ENCODE peak calls at places on chromosomes 4 and X, in six cellular contexts. One of them, this sample, is unnamed.
A peak's percentile ranks its signal among the peaks of the same experiment; 100 is the strongest.

GRCh38 chr4:41418444-41418843 is 119.5 kb upstream of the LIMCH1 start:
- DNase-seq in ELF-1: peak; percentile 48
- DNase-seq in ELR: peak; percentile 27
- DNase-seq in NCI-H446: no peak
- DNase-seq in EL: peak; percentile 80
- DNase-seq in activated naive CD4-positive, alpha-beta T cell treated with anti-CD3 and anti-CD28 coated beads, Interleukin-2, amount 50 U/mL, for 72 hours: no peak
- DNase-seq in this sample: peak; percentile 74

GRCh38 chr4:1323635-1324442 is 23.2 kb upstream of the UVSSA start:
- DNase-seq in ELF-1: peak; percentile 41
- DNase-seq in ELR: peak; percentile 93
- DNase-seq in NCI-H446: no peak
- DNase-seq in EL: peak; percentile 96
- DNase-seq in activated naive CD4-positive, alpha-beta T cell treated with anti-CD3 and anti-CD28 coated beads, Interleukin-2, amount 50 U/mL, for 72 hours: no peak
- DNase-seq in this sample: no peak

GRCh38 chr4:84809946-84810345 is 156.5 kb downstream of the WDFY3 start:
- DNase-seq in ELF-1: no peak
- DNase-seq in ELR: no peak
- DNase-seq in NCI-H446: no peak
- DNase-seq in EL: no peak
- DNase-seq in activated naive CD4-positive, alpha-beta T cell treated with anti-CD3 and anti-CD28 coated beads, Interleukin-2, amount 50 U/mL, for 72 hours: no peak
- DNase-seq in this sample: no peak

GRCh38 chrX:53595266-53595810 is 91.2 kb downstream of the HUWE1 start:
- DNase-seq in ELF-1: no peak
- DNase-seq in ELR: no peak
- DNase-seq in NCI-H446: no peak
- DNase-seq in EL: no peak
- DNase-seq in activated naive CD4-positive, alpha-beta T cell treated with anti-CD3 and anti-CD28 coated beads, Interleukin-2, amount 50 U/mL, for 72 hours: no peak
- DNase-seq in this sample: no peak

GRCh38 chr4:183588169-183588675 is 70.8 kb downstream of the RWDD4 start:
- DNase-seq in ELF-1: no peak
- DNase-seq in ELR: no peak
- DNase-seq in NCI-H446: no peak
- DNase-seq in EL: no peak
- DNase-seq in activated naive CD4-positive, alpha-beta T cell treated with anti-CD3 and anti-CD28 coated beads, Interleukin-2, amount 50 U/mL, for 72 hours: no peak
- DNase-seq in this sample: no peak

GRCh38 chrX:104411800-104412199 is 154.2 kb upstream of the IL1RAPL2 start:
- DNase-seq in ELF-1: no peak
- DNase-seq in ELR: no peak
- DNase-seq in NCI-H446: no peak
- DNase-seq in EL: no peak
- DNase-seq in activated naive CD4-positive, alpha-beta T cell treated with anti-CD3 and anti-CD28 coated beads, Interleukin-2, amount 50 U/mL, for 72 hours: no peak
- DNase-seq in this sample: no peak

GRCh38 chr4:153486281-153487151 is 20.4 kb downstream of the TMEM131L start:
- DNase-seq in ELF-1: peak; percentile 88
- DNase-seq in ELR: peak; percentile 89
- DNase-seq in NCI-H446: no peak
- DNase-seq in EL: peak; percentile 83
- DNase-seq in activated naive CD4-positive, alpha-beta T cell treated with anti-CD3 and anti-CD28 coated beads, Interleukin-2, amount 50 U/mL, for 72 hours: no peak
- DNase-seq in this sample: peak; percentile 89

GRCh38 chrX:107701493-107702121 is 73.3 kb downstream of the PRPS1 start:
- DNase-seq in ELF-1: no peak
- DNase-seq in ELR: no peak
- DNase-seq in NCI-H446: no peak
- DNase-seq in EL: no peak
- DNase-seq in activated naive CD4-positive, alpha-beta T cell treated with anti-CD3 and anti-CD28 coated beads, Interleukin-2, amount 50 U/mL, for 72 hours: no peak
- DNase-seq in this sample: peak; percentile 59

GRCh38 chr4:104490770-104491395 is 3.8 kb downstream of the CXXC4 start:
- DNase-seq in ELF-1: peak; percentile 72
- DNase-seq in ELR: peak; percentile 46
- DNase-seq in NCI-H446: peak; percentile 73
- DNase-seq in EL: peak; percentile 35
- DNase-seq in activated naive CD4-positive, alpha-beta T cell treated with anti-CD3 and anti-CD28 coated beads, Interleukin-2, amount 50 U/mL, for 72 hours: peak; percentile 12
- DNase-seq in this sample: peak; percentile 86

GRCh38 chr4:7004331-7004730 is 38.8 kb upstream of the TADA2B start:
- DNase-seq in ELF-1: peak; percentile 80
- DNase-seq in ELR: peak; percentile 17
- DNase-seq in NCI-H446: no peak
- DNase-seq in EL: no peak
- DNase-seq in activated naive CD4-positive, alpha-beta T cell treated with anti-CD3 and anti-CD28 coated beads, Interleukin-2, amount 50 U/mL, for 72 hours: no peak
- DNase-seq in this sample: no peak

GRCh38 chr4:30717208-30718020 is 2.8 kb upstream of the PCDH7 start:
- DNase-seq in ELF-1: peak; percentile 54
- DNase-seq in ELR: peak; percentile 86
- DNase-seq in NCI-H446: peak; percentile 65
- DNase-seq in EL: peak; percentile 75
- DNase-seq in activated naive CD4-positive, alpha-beta T cell treated with anti-CD3 and anti-CD28 coated beads, Interleukin-2, amount 50 U/mL, for 72 hours: peak; percentile 10
- DNase-seq in this sample: peak; percentile 87

GRCh38 chr4:156677136-156677535 is 294.5 kb downstream of the PDGFC start:
- DNase-seq in ELF-1: peak; percentile 59
- DNase-seq in ELR: peak; percentile 57
- DNase-seq in NCI-H446: no peak
- DNase-seq in EL: peak; percentile 39
- DNase-seq in activated naive CD4-positive, alpha-beta T cell treated with anti-CD3 and anti-CD28 coated beads, Interleukin-2, amount 50 U/mL, for 72 hours: no peak
- DNase-seq in this sample: peak; percentile 66

GRCh38 chr4:95360256-95360903 is 188.4 kb downstream of the UNC5C start:
- DNase-seq in ELF-1: no peak
- DNase-seq in ELR: no peak
- DNase-seq in NCI-H446: no peak
- DNase-seq in EL: no peak
- DNase-seq in activated naive CD4-positive, alpha-beta T cell treated with anti-CD3 and anti-CD28 coated beads, Interleukin-2, amount 50 U/mL, for 72 hours: no peak
- DNase-seq in this sample: no peak

This sample was measured in endodermal cell.